ENCODE peak calls at places on chromosomes 4 and X, in four cellular contexts. E is activated gamma-delta T cell treated with anti-CD3 and anti-CD28 coated beads, Interleukin-2, amount 50 U/mL, for 16 hours; L is NCI-H1417; X is pancreas. G is an unnamed sample.

GRCh38 chr4:68572653-68573052 is 3.5 kb downstream of the UGT2B17 start:
- DNase-seq in E (no peak), L (no peak), X (no peak), G (no peak)

GRCh38 chr4:135243960-135244561 is 1042.5 kb upstream of the PABPC4L start:
- DNase-seq in L (peak; percentile 12), E (no peak), X (no peak), G (no peak)

GRCh38 chr4:83112678-83113428 is 1.7 kb downstream of the PLAC8 start:
- DNase-seq in L (no peak), E (no peak), X (no peak), G (no peak)

GRCh38 chr4:187191676-187192075 is 468.0 kb upstream of the FAT1 start:
- DNase-seq in X (no peak), E (no peak), L (no peak), G (no peak)

GRCh38 chr4:40254961-40255721 is 58.3 kb downstream of the RHOH start:
- DNase-seq in X (no peak), E (no peak), L (peak; percentile 13), G (peak; percentile 71)

GRCh38 chr4:119690871-119691270 is 62.3 kb upstream of the PDE5A start:
- DNase-seq in L (no peak), X (no peak), E (no peak), G (no peak)

GRCh38 chr4:56229947-56230346 is 157.3 kb downstream of the AASDH start:
- DNase-seq in X (no peak), E (no peak), L (no peak), G (no peak)

GRCh38 chr4:162767090-162767489 is 399.6 kb downstream of the NAF1 start:
- DNase-seq in L (no peak), E (no peak), X (no peak), G (no peak)

GRCh38 chrX:119399772-119400101 is 601 bp downstream of the SLC25A43 start:
- DNase-seq in E (no peak), L (no peak), X (no peak), G (peak; percentile 9)

GRCh38 chr4:168558587-168558986 is 61.7 kb downstream of the PALLD start:
- DNase-seq in L (no peak), X (no peak), E (no peak), G (peak; percentile 95)

GRCh38 chr4:2834001-2834921 is 9.4 kb upstream of the ADD1 start:
- DNase-seq in L (no peak), E (no peak), X (peak; percentile 58), G (no peak)

GRCh38 chr4:89129080-89129640 is 17.8 kb downstream of the TIGD2 start:
- DNase-seq in L (no peak), E (no peak), X (no peak), G (no peak)

GRCh38 chr4:158013858-158014257 is 159.0 kb downstream of the GASK1B start:
- DNase-seq in E (no peak), X (no peak), L (no peak), G (peak; percentile 33)

GRCh38 chrX:153153516-153153915 is 25.6 kb upstream of the MAGEA1 start:
- DNase-seq in E (no peak), L (no peak), X (no peak), G (no peak)

GRCh38 chr4:41359069-41359769 is 102.5 kb downstream of the UCHL1 start:
- DNase-seq in X (peak; percentile 46), E (no peak), L (no peak), G (no peak)

GRCh38 chr4:73589261-73589847 is 30.9 kb downstream of the RASSF6 start:
- DNase-seq in L (peak; percentile 65), X (no peak), E (no peak), G (no peak)

GRCh38 chr4:174999407-174999806 is 81.2 kb downstream of the ADAM29 start:
- DNase-seq in X (no peak), L (no peak), E (no peak), G (no peak)

GRCh38 chrX:17425551-17425950 is 50.6 kb downstream of the NHS start:
- DNase-seq in X (no peak), E (no peak), L (no peak), G (no peak)

GRCh38 chrX:14832151-14832550 is 40.7 kb downstream of the FANCB start:
- DNase-seq in L (no peak), E (no peak), X (no peak), G (no peak)

GRCh38 chr4:74095886-74096264 is 3.1 kb downstream of the CXCL2 start:
- DNase-seq in X (no peak), E (no peak), L (no peak), G (peak; percentile 29)

GRCh38 chr4:102726068-102726467 is 34.7 kb downstream of the MANBA start:
- DNase-seq in L (no peak), E (no peak), X (no peak), G (no peak)

GRCh38 chr4:40749717-40750460 is at the start of gene NSUN7:
- DNase-seq in L (peak; percentile 91), X (peak; percentile 96), E (peak; percentile 4), G (peak; percentile 10)